ENCODE peak calls at places on chromosome 3, in eight cellular contexts. M is stimulated activated CD8-positive, alpha-beta memory T cell treated with anti-CD3 and anti-CD28 coated beads, Interleukin-7, amount 100 ng/mL, for 4 hours; N is pancreas; D is T-helper 17 cell; G is CD8-positive, alpha-beta T cell; W is amniotic stem cell; K is NCI-H524 treated with DMSO at 0.1 percent for 48 hours; E is brain microvascular endothelial cell. X is an unnamed sample.

GRCh38 chr3:139638518-139638917 is 39.3 kb downstream of the NMNAT3 start:
- DNase-seq in M (no peak), N (no peak), D (no peak), G (no peak), W (no peak), K (no peak), E (no peak), X (no peak)

GRCh38 chr3:136255672-136256406 is 5.7 kb downstream of the PCCB start:
- DNase-seq in M (no peak), N (no peak), D (no peak), G (no peak), W (no peak), K (no peak), E (no peak), X (no peak)

GRCh38 chr3:194730369-194730768 is 44.7 kb downstream of the FAM43A start:
- DNase-seq in M (no peak), N (no peak), D (no peak), G (no peak), W (no peak), K (peak; percentile 97), E (no peak), X (peak; percentile 40)

GRCh38 chr3:177109688-177110087 is 87.6 kb downstream of the TBL1XR1 start:
- DNase-seq in M (no peak), N (no peak), D (no peak), G (no peak), W (no peak), K (no peak), E (no peak), X (no peak)

GRCh38 chr3:148643389-148643840 is 54.3 kb upstream of the AGTR1 start:
- DNase-seq in M (no peak), N (no peak), D (no peak), G (no peak), W (peak; percentile 63), K (no peak), E (peak; percentile 65), X (no peak)

GRCh38 chr3:30428251-30428650 is 178.2 kb upstream of the TGFBR2 start:
- DNase-seq in M (no peak), N (no peak), D (no peak), G (no peak), W (no peak), K (no peak), E (peak; percentile 48), X (no peak)

GRCh38 chr3:66466606-66467270 is 34.1 kb downstream of the LRIG1 start:
- DNase-seq in M (no peak), N (no peak), D (no peak), G (no peak), W (no peak), K (no peak), E (no peak), X (no peak)

GRCh38 chr3:46087871-46088270 is 60.6 kb upstream of the XCR1 start:
- DNase-seq in M (no peak), N (no peak), D (no peak), G (no peak), W (no peak), K (no peak), E (no peak), X (no peak)

GRCh38 chr3:23949784-23950183 is 4.7 kb downstream of the NR1D2 start:
- DNase-seq in M (no peak), N (peak; percentile 67), D (no peak), G (no peak), W (no peak), K (no peak), E (no peak), X (no peak)

GRCh38 chr3:46266598-46266997 is 24.3 kb downstream of the CCR3 start:
- DNase-seq in M (no peak), N (no peak), D (no peak), G (no peak), W (no peak), K (no peak), E (no peak), X (no peak)

GRCh38 chr3:87335931-87336330 is 59.5 kb upstream of the POU1F1 start:
- DNase-seq in M (no peak), N (no peak), D (no peak), G (no peak), W (no peak), K (no peak), E (no peak), X (no peak)

GRCh38 chr3:127072221-127072771 is 89.4 kb downstream of the PLXNA1 start:
- DNase-seq in M (no peak), N (peak; percentile 30), D (no peak), G (no peak), W (no peak), K (no peak), E (no peak), X (no peak)

GRCh38 chr3:125512135-125512920 is 7.7 kb downstream of the SNX4 start:
- DNase-seq in M (peak; percentile 27), N (no peak), D (no peak), G (no peak), W (peak; percentile 30), K (peak; percentile 55), E (peak; percentile 88), X (peak; percentile 50)

GRCh38 chr3:27532931-27533607 is 48.9 kb upstream of the SLC4A7 start:
- DNase-seq in M (no peak), N (no peak), D (no peak), G (no peak), W (no peak), K (no peak), E (no peak), X (no peak)

GRCh38 chr3:51681453-51681852 is 10.4 kb downstream of the TEX264 start:
- DNase-seq in M (peak; percentile 24), N (no peak), D (peak; percentile 27), G (peak; percentile 59), W (no peak), K (no peak), E (no peak), X (no peak)

GRCh38 chr3:45644063-45644462 is 45.1 kb upstream of the SACM1L start:
- DNase-seq in M (no peak), N (no peak), D (no peak), G (no peak), W (peak; percentile 55), K (no peak), E (peak; percentile 72), X (no peak)

GRCh38 chr3:197003461-197004385 is 25.9 kb downstream of the MELTF start:
- DNase-seq in M (no peak), N (peak; percentile 76), D (no peak), G (peak; percentile 21), W (no peak), K (no peak), E (no peak), X (no peak)

GRCh38 chr3:189981668-189982067 is 139.0 kb downstream of the P3H2 start:
- DNase-seq in M (no peak), N (no peak), D (no peak), G (no peak), W (peak; percentile 32), K (no peak), E (peak; percentile 78), X (no peak)

X was measured in keratinocyte.